ENCODE peak calls at places on chromosomes 5 and 9, in four cellular contexts. One of them, this sample, is unnamed.
A peak's percentile ranks its signal among the peaks of the same experiment; 100 is the strongest.

GRCh38 chr5:151456321-151456940 is 9.0 kb downstream of the SLC36A1 start:
- DNase-seq in Panc1: no peak
- DNase-seq in CD8-positive, alpha-beta T cell: no peak
- DNase-seq in neuronal stem cell: no peak
- DNase-seq in this sample: no peak

GRCh38 chr5:1437876-1438559 is 7.2 kb downstream of the SLC6A3 start:
- DNase-seq in Panc1: no peak
- DNase-seq in CD8-positive, alpha-beta T cell: no peak
- DNase-seq in neuronal stem cell: no peak
- DNase-seq in this sample: no peak

GRCh38 chr9:2087500-2088313 is 72.6 kb downstream of the SMARCA2 start:
- DNase-seq in Panc1: peak; percentile 7
- DNase-seq in CD8-positive, alpha-beta T cell: no peak
- DNase-seq in neuronal stem cell: no peak
- DNase-seq in this sample: peak; percentile 27

GRCh38 chr5:137051165-137051564 is 448.0 kb downstream of the SPOCK1 start:
- DNase-seq in Panc1: no peak
- DNase-seq in CD8-positive, alpha-beta T cell: no peak
- DNase-seq in neuronal stem cell: no peak
- DNase-seq in this sample: no peak

GRCh38 chr9:97853056-97853843 is at the start of gene FOXE1:
- DNase-seq in Panc1: no peak
- DNase-seq in CD8-positive, alpha-beta T cell: no peak
- DNase-seq in neuronal stem cell: peak; percentile 14
- DNase-seq in this sample: no peak

GRCh38 chr9:104746798-104747197 is 685 bp upstream of the NIPSNAP3A start:
- DNase-seq in Panc1: no peak
- DNase-seq in CD8-positive, alpha-beta T cell: no peak
- DNase-seq in neuronal stem cell: no peak
- DNase-seq in this sample: no peak

GRCh38 chr5:115735108-115735998 is 81.1 kb downstream of the CDO1 start:
- DNase-seq in Panc1: no peak
- DNase-seq in CD8-positive, alpha-beta T cell: no peak
- DNase-seq in neuronal stem cell: peak; percentile 8
- DNase-seq in this sample: no peak

GRCh38 chr5:125093776-125094175 is 347.3 kb upstream of the ZNF608 start:
- DNase-seq in Panc1: peak; percentile 27
- DNase-seq in CD8-positive, alpha-beta T cell: no peak
- DNase-seq in neuronal stem cell: no peak
- DNase-seq in this sample: no peak

GRCh38 chr5:142826741-142827492 is 56.7 kb downstream of the ARHGAP26 start:
- DNase-seq in Panc1: peak; percentile 66
- DNase-seq in CD8-positive, alpha-beta T cell: no peak
- DNase-seq in neuronal stem cell: no peak
- DNase-seq in this sample: no peak

GRCh38 chr5:36068751-36069281 is 2.1 kb upstream of the UGT3A2 start:
- DNase-seq in Panc1: no peak
- DNase-seq in CD8-positive, alpha-beta T cell: no peak
- DNase-seq in neuronal stem cell: no peak
- DNase-seq in this sample: no peak

GRCh38 chr5:122192883-122193496 is 63.6 kb downstream of the ZNF474 start:
- DNase-seq in Panc1: peak; percentile 38
- DNase-seq in CD8-positive, alpha-beta T cell: no peak
- DNase-seq in neuronal stem cell: peak; percentile 48
- DNase-seq in this sample: peak; percentile 52

GRCh38 chr5:1781726-1782384 is 17.8 kb downstream of the MRPL36 start:
- DNase-seq in Panc1: no peak
- DNase-seq in CD8-positive, alpha-beta T cell: no peak
- DNase-seq in neuronal stem cell: no peak
- DNase-seq in this sample: no peak

GRCh38 chr5:124418390-124418789 is 328.0 kb downstream of the ZNF608 start:
- DNase-seq in Panc1: no peak
- DNase-seq in CD8-positive, alpha-beta T cell: no peak
- DNase-seq in neuronal stem cell: no peak
- DNase-seq in this sample: no peak

GRCh38 chr9:136533775-136534157 is 12.1 kb downstream of the NOTCH1 start:
- DNase-seq in Panc1: no peak
- DNase-seq in CD8-positive, alpha-beta T cell: peak; percentile 62
- DNase-seq in neuronal stem cell: no peak
- DNase-seq in this sample: no peak

GRCh38 chr5:126805108-126805507 is 28.2 kb downstream of the LMNB1 start:
- DNase-seq in Panc1: no peak
- DNase-seq in CD8-positive, alpha-beta T cell: no peak
- DNase-seq in neuronal stem cell: no peak
- DNase-seq in this sample: no peak

GRCh38 chr9:70285246-70285645 is 26.5 kb downstream of the SMC5 start:
- DNase-seq in Panc1: no peak
- DNase-seq in CD8-positive, alpha-beta T cell: no peak
- DNase-seq in neuronal stem cell: no peak
- DNase-seq in this sample: no peak

GRCh38 chr9:123373941-123374340 is 17.9 kb downstream of the CRB2 start:
- DNase-seq in Panc1: no peak
- DNase-seq in CD8-positive, alpha-beta T cell: no peak
- DNase-seq in neuronal stem cell: peak; percentile 82
- DNase-seq in this sample: no peak

GRCh38 chr5:126139773-126140172 is 283.4 kb upstream of the GRAMD2B start:
- DNase-seq in Panc1: peak; percentile 36
- DNase-seq in CD8-positive, alpha-beta T cell: no peak
- DNase-seq in neuronal stem cell: no peak
- DNase-seq in this sample: peak; percentile 37

GRCh38 chr5:125037020-125037419 is 290.6 kb upstream of the ZNF608 start:
- DNase-seq in Panc1: no peak
- DNase-seq in CD8-positive, alpha-beta T cell: no peak
- DNase-seq in neuronal stem cell: no peak
- DNase-seq in this sample: no peak

GRCh38 chr9:127835930-127836586 is 18.4 kb downstream of the ENG start:
- DNase-seq in Panc1: no peak
- DNase-seq in CD8-positive, alpha-beta T cell: no peak
- DNase-seq in neuronal stem cell: no peak
- DNase-seq in this sample: no peak

GRCh38 chr9:127837346-127837745 is 17.1 kb downstream of the ENG start:
- DNase-seq in Panc1: no peak
- DNase-seq in CD8-positive, alpha-beta T cell: no peak
- DNase-seq in neuronal stem cell: no peak
- DNase-seq in this sample: no peak

GRCh38 chr9:127833555-127833954 is 20.9 kb downstream of the ENG start:
- DNase-seq in Panc1: no peak
- DNase-seq in CD8-positive, alpha-beta T cell: no peak
- DNase-seq in neuronal stem cell: no peak
- DNase-seq in this sample: no peak

DNA sequence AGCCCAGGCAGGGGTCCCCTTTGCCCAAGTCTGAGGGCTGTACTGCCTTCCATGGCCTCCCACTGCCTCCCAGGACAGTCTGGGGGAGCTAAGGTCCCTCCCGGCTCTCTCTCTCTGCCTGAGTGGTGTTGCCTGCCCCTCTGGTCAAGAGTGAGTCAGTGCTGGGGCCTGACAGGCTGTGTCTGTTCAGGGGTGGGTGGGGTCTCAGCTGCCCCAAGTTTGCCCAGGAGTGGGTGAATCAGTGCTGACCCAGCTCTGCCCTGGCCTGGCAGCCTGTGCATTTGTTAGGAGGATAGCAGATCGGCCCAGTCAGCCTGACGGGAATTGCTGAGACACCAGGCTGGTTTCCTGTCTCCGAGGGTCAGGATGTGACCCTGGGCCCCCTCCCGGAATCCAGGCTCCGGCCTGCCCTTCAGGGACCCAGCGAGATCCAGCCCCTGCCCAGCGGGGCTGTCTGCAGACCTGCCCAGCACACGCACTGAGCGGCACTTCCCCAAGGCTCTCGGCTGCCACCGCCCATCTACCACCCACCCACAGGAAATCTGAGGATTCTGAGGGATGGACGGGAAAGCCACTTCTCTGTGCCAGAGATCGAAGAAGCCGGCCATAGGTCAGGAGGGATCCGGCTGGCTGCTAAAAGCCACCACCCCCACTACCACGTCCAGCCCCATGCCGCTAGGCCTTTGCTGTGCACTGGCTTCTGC is 15.9 kb downstream of the ENG start:
- DNase-seq in Panc1: peak; percentile 8
- DNase-seq in CD8-positive, alpha-beta T cell: no peak
- DNase-seq in neuronal stem cell: no peak
- DNase-seq in this sample: no peak
- H3K27ac ChIP-seq in Panc1: no peak overlapping the region
- H3K27ac ChIP-seq in CD8-positive, alpha-beta T cell: no peak overlapping the region
- H3K27ac ChIP-seq in neuronal stem cell: no peak overlapping the region
- H3K27ac ChIP-seq in this sample: no peak overlapping the region

GRCh38 chr5:32595118-32595517 is 9.8 kb downstream of the SUB1 start:
- DNase-seq in Panc1: no peak
- DNase-seq in CD8-positive, alpha-beta T cell: no peak
- DNase-seq in neuronal stem cell: no peak
- DNase-seq in this sample: no peak
- H3K4me1 ChIP-seq in Panc1: peaks cover 3% of the 10 kb centered on the region
- H3K4me1 ChIP-seq in CD8-positive, alpha-beta T cell: peaks cover 56% of the 10 kb centered on the region
- H3K4me1 ChIP-seq in neuronal stem cell: no peaks in the 10 kb centered on the region
- H3K4me1 ChIP-seq in this sample: no peaks in the 10 kb centered on the region

DNA sequence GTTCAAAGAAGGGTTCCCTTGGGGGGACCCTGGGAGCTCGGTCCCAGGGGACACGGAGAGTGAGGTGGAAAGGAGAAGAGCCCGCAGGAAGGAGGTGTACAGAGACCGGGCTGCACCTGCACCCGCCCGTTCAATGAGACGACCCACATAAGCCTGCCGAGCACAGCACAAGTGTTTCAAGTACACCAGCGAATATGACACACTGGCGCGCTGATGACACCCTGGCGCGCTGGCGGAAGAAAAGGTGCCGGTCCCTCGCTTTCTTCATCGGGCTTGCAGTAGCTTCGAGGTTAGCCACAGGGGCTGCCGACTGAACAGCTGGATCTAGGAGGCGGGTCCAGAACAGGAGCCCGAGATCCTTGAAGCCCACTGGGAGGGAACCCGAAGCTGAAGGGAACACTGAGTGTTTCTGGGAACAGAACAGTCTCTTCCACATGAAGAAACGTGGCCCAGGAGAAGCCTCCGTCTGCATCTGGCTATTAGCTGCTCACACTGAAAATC is 1.4 kb downstream of the TBC1D9B start:
- DNase-seq in Panc1: no peak
- DNase-seq in CD8-positive, alpha-beta T cell: no peak
- DNase-seq in neuronal stem cell: no peak
- DNase-seq in this sample: no peak
- H3K27ac ChIP-seq in Panc1: no peak overlapping the region
- H3K27ac ChIP-seq in CD8-positive, alpha-beta T cell: no peak overlapping the region
- H3K27ac ChIP-seq in neuronal stem cell: no peak overlapping the region
- H3K27ac ChIP-seq in this sample: no peak overlapping the region

DNA sequence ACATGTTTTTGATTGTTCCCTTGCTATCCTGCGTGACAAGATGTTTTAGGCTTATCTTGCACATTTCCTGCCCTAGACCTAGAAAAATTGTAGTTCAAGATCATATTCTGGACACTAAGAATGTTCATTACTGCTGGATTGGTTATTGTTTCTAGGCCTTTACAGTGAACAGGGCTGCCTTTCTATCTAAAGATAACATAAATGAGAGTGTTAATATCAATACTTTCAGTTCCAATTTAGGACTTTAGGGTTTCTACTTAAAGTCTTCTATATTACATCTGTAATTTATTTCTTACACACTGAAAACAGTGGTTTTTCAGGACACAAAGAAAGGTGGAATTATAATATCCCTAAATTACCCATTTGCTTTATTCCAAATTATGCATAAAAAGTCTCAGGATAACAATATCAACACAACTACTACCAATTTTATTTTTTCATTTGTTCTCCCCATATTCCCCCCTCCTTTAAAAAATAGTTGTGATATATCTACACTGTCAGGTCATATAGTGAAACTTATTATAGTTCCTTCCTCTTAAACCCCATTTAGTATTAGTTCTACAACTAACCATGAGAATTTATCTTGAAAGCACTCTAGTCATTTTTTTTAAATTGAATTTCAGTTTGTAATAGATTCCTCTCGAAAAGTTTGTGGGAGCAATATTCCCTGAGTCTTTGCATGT is 293.9 kb upstream of the RIOK2 start:
- DNase-seq in Panc1: no peak
- DNase-seq in CD8-positive, alpha-beta T cell: no peak
- DNase-seq in neuronal stem cell: no peak
- DNase-seq in this sample: no peak
- H3K4me1 ChIP-seq in Panc1: no peaks in the 10 kb centered on the region
- H3K4me1 ChIP-seq in CD8-positive, alpha-beta T cell: no peaks in the 10 kb centered on the region
- H3K4me1 ChIP-seq in neuronal stem cell: peaks cover 2% of the 10 kb centered on the region
- H3K4me1 ChIP-seq in this sample: no peaks in the 10 kb centered on the region

GRCh38 chr9:36163049-36163839 is 5.9 kb upstream of the CCIN start:
- DNase-seq in Panc1: no peak
- DNase-seq in CD8-positive, alpha-beta T cell: no peak
- DNase-seq in neuronal stem cell: no peak
- DNase-seq in this sample: peak; percentile 79

GRCh38 chr9:36158917-36159316 is 10.3 kb upstream of the CCIN start:
- DNase-seq in Panc1: no peak
- DNase-seq in CD8-positive, alpha-beta T cell: no peak
- DNase-seq in neuronal stem cell: no peak
- DNase-seq in this sample: no peak

GRCh38 chr9:36163840-36164175 is 5.4 kb upstream of the CCIN start:
- DNase-seq in Panc1: no peak
- DNase-seq in CD8-positive, alpha-beta T cell: no peak
- DNase-seq in neuronal stem cell: no peak
- DNase-seq in this sample: no peak

GRCh38 chr9:36162211-36162610 is 7.0 kb upstream of the CCIN start:
- DNase-seq in Panc1: no peak
- DNase-seq in CD8-positive, alpha-beta T cell: no peak
- DNase-seq in neuronal stem cell: no peak
- DNase-seq in this sample: no peak

GRCh38 chr9:36161187-36161586 is 8.0 kb upstream of the CCIN start:
- DNase-seq in Panc1: no peak
- DNase-seq in CD8-positive, alpha-beta T cell: no peak
- DNase-seq in neuronal stem cell: no peak
- DNase-seq in this sample: no peak
- H3K27ac ChIP-seq in Panc1: no peak overlapping the region
- H3K27ac ChIP-seq in CD8-positive, alpha-beta T cell: no peak overlapping the region
- H3K27ac ChIP-seq in neuronal stem cell: no peak overlapping the region
- H3K27ac ChIP-seq in this sample: no peak overlapping the region

This sample was measured in iPS DF 6.9.